ENCODE peak calls at places on chromosomes 13 and 19, in four cellular contexts. Z is PC-3, P is fibroblast of lung, V is astrocyte. O is an unnamed sample.

GRCh38 chr13:67369895-67370660 is 139.9 kb upstream of the PCDH9 start:
- DNase-seq in Z (peak; percentile 13), P (peak; percentile 97), V (peak; percentile 96), O (no peak)

GRCh38 chr19:7756258-7756657 is 6.8 kb upstream of the CLEC4M start:
- DNase-seq in Z (no peak), P (no peak), V (no peak), O (no peak)

GRCh38 chr19:49437231-49437630 is 4.1 kb downstream of the SLC17A7 start:
- DNase-seq in Z (no peak), P (no peak), V (no peak), O (no peak)

GRCh38 chr13:97134364-97135095 is 87.6 kb upstream of the MBNL2 start:
- DNase-seq in Z (peak; percentile 25), P (peak; percentile 31), V (peak; percentile 47), O (no peak)

GRCh38 chr13:112688560-112689497 is 1.0 kb upstream of the ATP11A start:
- DNase-seq in Z (no peak), P (peak; percentile 4), V (no peak), O (peak; percentile 47)

GRCh38 chr13:73370066-73370465 is 311.3 kb downstream of the KLF5 start:
- DNase-seq in Z (no peak), P (no peak), V (no peak), O (no peak)

GRCh38 chr13:29619995-29620394 is 24.5 kb upstream of the SLC7A1 start:
- DNase-seq in Z (no peak), P (no peak), V (peak; percentile 56), O (no peak)

GRCh38 chr19:55545913-55546495 is 661 bp upstream of the SBK3 start:
- DNase-seq in Z (no peak), P (peak; percentile 41), V (no peak), O (no peak)

GRCh38 chr19:45130888-45131615 is 29.7 kb downstream of the NKPD1 start:
- DNase-seq in Z (peak; percentile 58), P (no peak), V (no peak), O (no peak)

GRCh38 chr19:33125929-33126388 is 6.0 kb upstream of the WDR88 start:
- DNase-seq in Z (peak; percentile 58), P (peak; percentile 75), V (peak; percentile 40), O (peak; percentile 82)

GRCh38 chr13:40401911-40402776 is 264.3 kb downstream of the FOXO1 start:
- DNase-seq in Z (peak; percentile 89), P (peak; percentile 99), V (peak; percentile 96), O (no peak)

GRCh38 chr13:49690133-49690989 is 925 bp downstream of the EBPL start:
- DNase-seq in Z (peak; percentile 67), P (peak; percentile 71), V (peak; percentile 60), O (no peak)

GRCh38 chr13:77372275-77372674 is 45.4 kb upstream of the MYCBP2 start:
- DNase-seq in Z (no peak), P (peak; percentile 13), V (peak; percentile 2), O (no peak)

GRCh38 chr13:114054830-114055439 is 77.5 kb downstream of the RASA3 start:
- DNase-seq in Z (no peak), P (no peak), V (no peak), O (no peak)

GRCh38 chr19:11180346-11180745 is 17.0 kb downstream of the KANK2 start:
- DNase-seq in Z (no peak), P (no peak), V (no peak), O (no peak)

GRCh38 chr13:25372275-25373081 is 704 bp downstream of the ATP8A2 start:
- DNase-seq in Z (no peak), P (no peak), V (no peak), O (peak; percentile 64)

GRCh38 chr19:48746738-48747575 is at the start of gene IZUMO1:
- DNase-seq in Z (no peak), P (peak; percentile 90), V (peak; percentile 81), O (peak; percentile 97)

GRCh38 chr19:39469567-39469966 is 11.1 kb upstream of the TIMM50 start:
- DNase-seq in Z (no peak), P (no peak), V (no peak), O (no peak)

GRCh38 chr19:8458380-8458779 is 13.6 kb downstream of the HNRNPM start:
- DNase-seq in Z (no peak), P (no peak), V (no peak), O (no peak)

GRCh38 chr13:91946498-91947070 is 548.2 kb downstream of the GPC5 start:
- DNase-seq in Z (peak; percentile 23), P (peak; percentile 54), V (peak; percentile 2), O (peak; percentile 78)

GRCh38 chr13:38582133-38582532 is 104.7 kb upstream of the FREM2 start:
- DNase-seq in Z (peak; percentile 59), P (peak; percentile 44), V (peak; percentile 25), O (peak; percentile 72)

GRCh38 chr13:73665279-73665678 is 468.9 kb downstream of the KLF12 start:
- DNase-seq in Z (no peak), P (no peak), V (no peak), O (no peak)

GRCh38 chr19:1736916-1737315 is 16.4 kb upstream of the ONECUT3 start:
- DNase-seq in Z (no peak), P (no peak), V (no peak), O (no peak)

GRCh38 chr13:95485518-95486144 is 66.9 kb upstream of the CLDN10 start:
- DNase-seq in Z (no peak), P (no peak), V (no peak), O (no peak)

GRCh38 chr13:91805605-91806004 is 407.2 kb downstream of the GPC5 start:
- DNase-seq in Z (peak; percentile 4), P (peak; percentile 16), V (no peak), O (peak; percentile 45)

GRCh38 chr13:99078014-99078771 is 100.3 kb upstream of the DOCK9 start:
- DNase-seq in Z (no peak), P (no peak), V (no peak), O (no peak)

GRCh38 chr19:20079487-20079886 is 1.7 kb downstream of the ZNF90 start:
- DNase-seq in Z (no peak), P (peak; percentile 40), V (no peak), O (no peak)

GRCh38 chr19:709196-709964 is 645 bp downstream of the PALM start:
- DNase-seq in Z (no peak), P (no peak), V (no peak), O (peak; percentile 49)
- TF ChIP-seq EZH2 in Z (no peak), P (peak; percentile 74), V (peak; percentile 67), O (peak; percentile 39)

GRCh38 chr19:40610396-40611064 is 9.4 kb downstream of the LTBP4 start:
- DNase-seq in Z (no peak), P (no peak), V (no peak), O (peak; percentile 42)
- H3K27ac ChIP-seq in Z (peak overlapping the region; percentile 45), P (no peak overlapping the region), V (peak overlapping the region; percentile 10), O (no peak overlapping the region)

GRCh38 chr19:42175952-42176648 is 41.4 kb downstream of the DEDD2 start:
- DNase-seq in Z (peak; percentile 19), P (peak; percentile 19), V (peak; percentile 20), O (peak; percentile 75)
- TF ChIP-seq EZH2 in Z (no peak), P (peak; percentile 68), V (peak; percentile 66), O (peak; percentile 91)

GRCh38 chr13:24064258-24064860 is 96.2 kb upstream of the SPATA13 start:
- DNase-seq in Z (no peak), P (no peak), V (no peak), O (no peak)
- H3K27ac ChIP-seq in Z (no peak overlapping the region), P (no peak overlapping the region), V (no peak overlapping the region), O (no peak overlapping the region)

GRCh38 chr19:6392219-6393073 is 518 bp downstream of the GTF2F1 start:
- DNase-seq in Z (no peak), P (no peak), V (no peak), O (peak; percentile 20)
- TF ChIP-seq EZH2 in Z (no peak), P (no peak), V (no peak), O (no peak)

GRCh38 chr19:18645035-18645511 is 8.2 kb downstream of the KLHL26 start:
- DNase-seq in Z (no peak), P (no peak), V (no peak), O (no peak)
- H3K27ac ChIP-seq in Z (no peak overlapping the region), P (no peak overlapping the region), V (no peak overlapping the region), O (no peak overlapping the region)

GRCh38 chr19:47422417-47423163 is 3.3 kb upstream of the MEIS3 start:
- DNase-seq in Z (no peak), P (no peak), V (no peak), O (no peak)
- TF ChIP-seq EZH2 in Z (no peak), P (peak; percentile 58), V (peak; percentile 46), O (peak; percentile 15)

DNA sequence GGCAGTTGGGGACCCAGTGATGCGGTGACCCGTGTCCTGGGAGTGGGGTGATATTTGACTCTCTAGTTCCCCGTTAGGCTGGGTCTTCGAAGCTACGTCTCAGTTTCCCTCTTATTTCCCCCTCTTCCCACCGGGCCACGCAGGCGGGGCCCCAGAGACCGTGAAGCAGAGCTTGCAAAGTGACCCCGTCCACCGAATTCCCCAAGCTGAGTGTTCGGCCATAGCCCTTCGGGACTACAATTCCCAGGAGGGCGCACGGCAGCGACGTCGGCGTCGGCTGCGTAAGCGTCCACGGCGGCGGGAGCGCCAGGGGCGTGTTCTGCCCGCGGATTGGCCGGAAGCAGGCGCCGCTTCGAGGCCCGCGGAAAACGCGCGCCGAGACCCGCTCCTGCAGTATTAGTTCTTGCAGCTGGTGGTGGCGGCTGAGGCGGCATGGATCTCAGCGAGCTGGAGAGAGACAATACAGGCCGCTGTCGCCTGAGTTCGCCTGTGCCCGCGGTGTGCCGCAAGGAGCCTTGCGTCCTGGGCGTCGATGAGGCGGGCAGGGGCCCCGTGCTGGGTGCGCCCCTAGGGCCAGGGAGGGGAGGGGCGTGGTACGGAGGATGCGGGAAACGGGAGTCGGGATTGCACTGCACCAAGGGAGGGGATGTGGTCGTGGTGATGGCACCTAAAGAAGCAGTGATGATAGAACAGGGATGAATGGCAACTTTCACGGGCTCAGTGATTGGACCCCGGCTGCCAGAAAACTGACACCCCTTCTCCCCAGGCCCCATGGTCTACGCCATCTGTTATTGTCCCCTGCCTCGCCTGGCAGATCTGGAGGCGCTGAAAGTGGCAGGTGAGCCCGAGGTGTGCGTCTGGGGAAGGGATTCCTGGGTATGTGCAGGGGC is at the start of gene RNASEH2A:
- DNase-seq in Z (peak; percentile 97), P (peak; percentile 88), V (peak; percentile 80), O (peak; percentile 95)
- H3K27ac ChIP-seq in Z (no peak within 1 kb of the TSS), P (peak within 1 kb of the TSS; percentile 57), V (peak within 1 kb of the TSS; percentile 34), O (peak within 1 kb of the TSS; percentile 50)

GRCh38 chr13:110339975-110340550 is 33.0 kb downstream of the COL4A2 start:
- DNase-seq in Z (no peak), P (no peak), V (no peak), O (no peak)
- TF ChIP-seq EZH2 in Z (no peak), P (no peak), V (no peak), O (no peak)

O was measured in GM23338.